ENCODE peak calls at places on chromosome 6, in nine cellular contexts. One of them, this sample, is unnamed.

GRCh38 chr6:43277643-43278523 is 20.2 kb upstream of the SLC22A7 start:
- DNase-seq in MM.1S: no peak
- DNase-seq in fibroblast of lung: no peak
- DNase-seq in PC-3: no peak
- DNase-seq in GM23338: no peak
- DNase-seq in OCI-LY7: no peak
- DNase-seq in neuronal stem cell: no peak
- DNase-seq in H1: no peak
- DNase-seq in IMR-90: peak; percentile 10
- DNase-seq in this sample: no peak

GRCh38 chr6:132995009-132995408 is 180.6 kb downstream of the RPS12 start:
- DNase-seq in MM.1S: no peak
- DNase-seq in fibroblast of lung: no peak
- DNase-seq in PC-3: no peak
- DNase-seq in GM23338: no peak
- DNase-seq in OCI-LY7: no peak
- DNase-seq in neuronal stem cell: no peak
- DNase-seq in H1: no peak
- DNase-seq in IMR-90: no peak
- DNase-seq in this sample: no peak

GRCh38 chr6:151536280-151536534 is 42.4 kb downstream of the CCDC170 start:
- DNase-seq in MM.1S: no peak
- DNase-seq in fibroblast of lung: no peak
- DNase-seq in PC-3: no peak
- DNase-seq in GM23338: no peak
- DNase-seq in OCI-LY7: no peak
- DNase-seq in neuronal stem cell: no peak
- DNase-seq in H1: no peak
- DNase-seq in IMR-90: no peak
- DNase-seq in this sample: no peak

GRCh38 chr6:151051164-151051563 is 185.7 kb downstream of the MTHFD1L start:
- DNase-seq in MM.1S: no peak
- DNase-seq in fibroblast of lung: no peak
- DNase-seq in PC-3: no peak
- DNase-seq in GM23338: no peak
- DNase-seq in OCI-LY7: no peak
- DNase-seq in neuronal stem cell: no peak
- DNase-seq in H1: no peak
- DNase-seq in IMR-90: no peak
- DNase-seq in this sample: no peak

GRCh38 chr6:11615214-11615602 is 77.7 kb downstream of the TMEM170B start:
- DNase-seq in MM.1S: no peak
- DNase-seq in fibroblast of lung: peak; percentile 52
- DNase-seq in PC-3: peak; percentile 71
- DNase-seq in GM23338: no peak
- DNase-seq in OCI-LY7: no peak
- DNase-seq in neuronal stem cell: no peak
- DNase-seq in H1: no peak
- DNase-seq in IMR-90: peak; percentile 86
- DNase-seq in this sample: peak; percentile 81

GRCh38 chr6:122007366-122007765 is 392.1 kb upstream of the HSF2 start:
- DNase-seq in MM.1S: no peak
- DNase-seq in fibroblast of lung: peak; percentile 30
- DNase-seq in PC-3: no peak
- DNase-seq in GM23338: peak; percentile 32
- DNase-seq in OCI-LY7: no peak
- DNase-seq in neuronal stem cell: no peak
- DNase-seq in H1: no peak
- DNase-seq in IMR-90: peak; percentile 43
- DNase-seq in this sample: no peak

GRCh38 chr6:21111399-21111725 is 482.2 kb upstream of the SOX4 start:
- DNase-seq in MM.1S: no peak
- DNase-seq in fibroblast of lung: no peak
- DNase-seq in PC-3: peak; percentile 92
- DNase-seq in GM23338: peak; percentile 37
- DNase-seq in OCI-LY7: no peak
- DNase-seq in neuronal stem cell: no peak
- DNase-seq in H1: no peak
- DNase-seq in IMR-90: peak; percentile 1
- DNase-seq in this sample: no peak

GRCh38 chr6:29424575-29424974 is 9.8 kb downstream of the OR12D1 start:
- DNase-seq in MM.1S: no peak
- DNase-seq in fibroblast of lung: no peak
- DNase-seq in PC-3: no peak
- DNase-seq in GM23338: no peak
- DNase-seq in OCI-LY7: no peak
- DNase-seq in neuronal stem cell: no peak
- DNase-seq in H1: no peak
- DNase-seq in IMR-90: no peak
- DNase-seq in this sample: no peak

GRCh38 chr6:87846446-87846845 is 144.4 kb upstream of the AKIRIN2 start:
- DNase-seq in MM.1S: no peak
- DNase-seq in fibroblast of lung: no peak
- DNase-seq in PC-3: peak; percentile 40
- DNase-seq in GM23338: no peak
- DNase-seq in OCI-LY7: no peak
- DNase-seq in neuronal stem cell: no peak
- DNase-seq in H1: no peak
- DNase-seq in IMR-90: no peak
- DNase-seq in this sample: no peak

GRCh38 chr6:11211235-11211634 is 21.2 kb downstream of the NEDD9 start:
- DNase-seq in MM.1S: no peak
- DNase-seq in fibroblast of lung: no peak
- DNase-seq in PC-3: no peak
- DNase-seq in GM23338: no peak
- DNase-seq in OCI-LY7: no peak
- DNase-seq in neuronal stem cell: no peak
- DNase-seq in H1: no peak
- DNase-seq in IMR-90: no peak
- DNase-seq in this sample: peak; percentile 53

GRCh38 chr6:28673800-28674671 is 148.4 kb downstream of the GPX5 start:
- DNase-seq in MM.1S: peak; percentile 24
- DNase-seq in fibroblast of lung: peak; percentile 78
- DNase-seq in PC-3: peak; percentile 92
- DNase-seq in GM23338: peak; percentile 84
- DNase-seq in OCI-LY7: no peak
- DNase-seq in neuronal stem cell: peak; percentile 75
- DNase-seq in H1: peak; percentile 91
- DNase-seq in IMR-90: peak; percentile 71
- DNase-seq in this sample: peak; percentile 35

GRCh38 chr6:107621216-107621940 is 131.5 kb downstream of the SOBP start:
- DNase-seq in MM.1S: no peak
- DNase-seq in fibroblast of lung: no peak
- DNase-seq in PC-3: no peak
- DNase-seq in GM23338: no peak
- DNase-seq in OCI-LY7: no peak
- DNase-seq in neuronal stem cell: no peak
- DNase-seq in H1: no peak
- DNase-seq in IMR-90: no peak
- DNase-seq in this sample: no peak

GRCh38 chr6:33177552-33178446 is 14.5 kb downstream of the COL11A2 start:
- DNase-seq in MM.1S: no peak
- DNase-seq in fibroblast of lung: no peak
- DNase-seq in PC-3: no peak
- DNase-seq in GM23338: no peak
- DNase-seq in OCI-LY7: no peak
- DNase-seq in neuronal stem cell: no peak
- DNase-seq in H1: no peak
- DNase-seq in IMR-90: no peak
- DNase-seq in this sample: no peak
- H2AFZ ChIP-seq in MM.1S: no peak overlapping the region
- H2AFZ ChIP-seq in fibroblast of lung: no peak overlapping the region
- H2AFZ ChIP-seq in PC-3: no peak overlapping the region
- H2AFZ ChIP-seq in GM23338: no peak overlapping the region
- H2AFZ ChIP-seq in OCI-LY7: no peak overlapping the region
- H2AFZ ChIP-seq in neuronal stem cell: no peak overlapping the region
- H2AFZ ChIP-seq in H1: no peak overlapping the region
- H2AFZ ChIP-seq in IMR-90: peak overlapping the region; percentile 51
- H2AFZ ChIP-seq in this sample: no peak overlapping the region

GRCh38 chr6:52538252-52538905 is 38.5 kb downstream of the TRAM2 start:
- DNase-seq in MM.1S: no peak
- DNase-seq in fibroblast of lung: no peak
- DNase-seq in PC-3: no peak
- DNase-seq in GM23338: no peak
- DNase-seq in OCI-LY7: no peak
- DNase-seq in neuronal stem cell: no peak
- DNase-seq in H1: no peak
- DNase-seq in IMR-90: no peak
- DNase-seq in this sample: no peak

GRCh38 chr6:52541135-52541534 is 35.7 kb downstream of the TRAM2 start:
- DNase-seq in MM.1S: no peak
- DNase-seq in fibroblast of lung: no peak
- DNase-seq in PC-3: no peak
- DNase-seq in GM23338: no peak
- DNase-seq in OCI-LY7: no peak
- DNase-seq in neuronal stem cell: no peak
- DNase-seq in H1: no peak
- DNase-seq in IMR-90: no peak
- DNase-seq in this sample: no peak

GRCh38 chr6:52540286-52540902 is 36.5 kb downstream of the TRAM2 start:
- DNase-seq in MM.1S: no peak
- DNase-seq in fibroblast of lung: no peak
- DNase-seq in PC-3: peak; percentile 30
- DNase-seq in GM23338: no peak
- DNase-seq in OCI-LY7: no peak
- DNase-seq in neuronal stem cell: no peak
- DNase-seq in H1: no peak
- DNase-seq in IMR-90: peak; percentile 42
- DNase-seq in this sample: peak; percentile 80

GRCh38 chr6:52538921-52539354 is 37.9 kb downstream of the TRAM2 start:
- DNase-seq in MM.1S: no peak
- DNase-seq in fibroblast of lung: no peak
- DNase-seq in PC-3: no peak
- DNase-seq in GM23338: no peak
- DNase-seq in OCI-LY7: no peak
- DNase-seq in neuronal stem cell: no peak
- DNase-seq in H1: no peak
- DNase-seq in IMR-90: peak; percentile 65
- DNase-seq in this sample: peak; percentile 67

DNA sequence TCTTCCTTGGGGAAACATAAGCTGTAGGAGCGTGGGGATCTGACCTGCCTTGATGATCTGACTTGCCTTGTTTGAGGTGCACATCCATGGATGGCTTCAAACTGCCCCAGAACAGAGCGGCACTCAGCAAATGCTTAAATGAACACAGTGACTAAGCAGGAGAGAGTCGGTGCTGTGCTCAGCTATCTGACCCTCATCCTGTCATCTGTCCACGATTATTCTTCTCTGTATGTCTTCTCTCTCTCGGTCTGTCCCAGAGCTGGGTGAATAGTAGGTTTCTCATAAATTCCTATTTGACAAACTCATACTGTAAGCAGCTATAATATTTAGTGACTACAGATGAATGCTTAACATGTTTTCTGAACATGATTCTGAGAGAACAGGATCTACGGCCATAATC is 37.3 kb downstream of the TRAM2 start:
- DNase-seq in MM.1S: no peak
- DNase-seq in fibroblast of lung: no peak
- DNase-seq in PC-3: peak; percentile 33
- DNase-seq in GM23338: no peak
- DNase-seq in OCI-LY7: no peak
- DNase-seq in neuronal stem cell: no peak
- DNase-seq in H1: no peak
- DNase-seq in IMR-90: peak; percentile 87
- DNase-seq in this sample: peak; percentile 82
- H3K36me3 ChIP-seq in MM.1S: peaks cover 8% of the 10 kb centered on the region
- H3K36me3 ChIP-seq in fibroblast of lung: peaks cover 8% of the 10 kb centered on the region
- H3K36me3 ChIP-seq in PC-3: peaks cover 7% of the 10 kb centered on the region
- H3K36me3 ChIP-seq in GM23338: no peaks in the 10 kb centered on the region
- H3K36me3 ChIP-seq in OCI-LY7: peaks cover 12% of the 10 kb centered on the region
- H3K36me3 ChIP-seq in neuronal stem cell: peaks cover 6% of the 10 kb centered on the region
- H3K36me3 ChIP-seq in H1: no peaks in the 10 kb centered on the region
- H3K36me3 ChIP-seq in IMR-90: peaks cover 19% of the 10 kb centered on the region
- H3K36me3 ChIP-seq in this sample: peaks cover 11% of the 10 kb centered on the region

GRCh38 chr6:157954150-157955117 is 27.2 kb upstream of the SYNJ2 start:
- DNase-seq in MM.1S: no peak
- DNase-seq in fibroblast of lung: peak; percentile 26
- DNase-seq in PC-3: peak; percentile 50
- DNase-seq in GM23338: peak; percentile 43
- DNase-seq in OCI-LY7: no peak
- DNase-seq in neuronal stem cell: no peak
- DNase-seq in H1: no peak
- DNase-seq in IMR-90: peak; percentile 26
- DNase-seq in this sample: no peak
- H2AFZ ChIP-seq in MM.1S: no peak overlapping the region
- H2AFZ ChIP-seq in fibroblast of lung: no peak overlapping the region
- H2AFZ ChIP-seq in PC-3: peak overlapping the region; percentile 81
- H2AFZ ChIP-seq in GM23338: peak overlapping the region; percentile 85
- H2AFZ ChIP-seq in OCI-LY7: no peak overlapping the region
- H2AFZ ChIP-seq in neuronal stem cell: peak overlapping the region; percentile 77
- H2AFZ ChIP-seq in H1: peak overlapping the region; percentile 71
- H2AFZ ChIP-seq in IMR-90: peak overlapping the region; percentile 26
- H2AFZ ChIP-seq in this sample: no peak overlapping the region

GRCh38 chr6:56509031-56509430 is 133.7 kb downstream of the DST start:
- DNase-seq in MM.1S: no peak
- DNase-seq in fibroblast of lung: no peak
- DNase-seq in PC-3: no peak
- DNase-seq in GM23338: no peak
- DNase-seq in OCI-LY7: no peak
- DNase-seq in neuronal stem cell: no peak
- DNase-seq in H1: no peak
- DNase-seq in IMR-90: no peak
- DNase-seq in this sample: peak; percentile 55
- H3K36me3 ChIP-seq in MM.1S: peaks cover 4% of the 10 kb centered on the region
- H3K36me3 ChIP-seq in fibroblast of lung: peaks cover 4% of the 10 kb centered on the region
- H3K36me3 ChIP-seq in PC-3: peaks cover 29% of the 10 kb centered on the region
- H3K36me3 ChIP-seq in GM23338: peaks cover 9% of the 10 kb centered on the region
- H3K36me3 ChIP-seq in OCI-LY7: no peaks in the 10 kb centered on the region
- H3K36me3 ChIP-seq in neuronal stem cell: peaks cover 83% of the 10 kb centered on the region
- H3K36me3 ChIP-seq in H1: peaks cover 16% of the 10 kb centered on the region
- H3K36me3 ChIP-seq in IMR-90: peaks cover 40% of the 10 kb centered on the region
- H3K36me3 ChIP-seq in this sample: peaks cover 56% of the 10 kb centered on the region

GRCh38 chr6:156396791-156397418 is 380.3 kb upstream of the ARID1B start:
- DNase-seq in MM.1S: no peak
- DNase-seq in fibroblast of lung: no peak
- DNase-seq in PC-3: no peak
- DNase-seq in GM23338: peak; percentile 63
- DNase-seq in OCI-LY7: peak; percentile 87
- DNase-seq in neuronal stem cell: no peak
- DNase-seq in H1: peak; percentile 63
- DNase-seq in IMR-90: no peak
- DNase-seq in this sample: no peak
- H2AFZ ChIP-seq in MM.1S: no peak overlapping the region
- H2AFZ ChIP-seq in fibroblast of lung: no peak overlapping the region
- H2AFZ ChIP-seq in PC-3: no peak overlapping the region
- H2AFZ ChIP-seq in GM23338: peak overlapping the region; percentile 90
- H2AFZ ChIP-seq in OCI-LY7: peak overlapping the region; percentile 70
- H2AFZ ChIP-seq in neuronal stem cell: peak overlapping the region; percentile 17
- H2AFZ ChIP-seq in H1: peak overlapping the region; percentile 87
- H2AFZ ChIP-seq in IMR-90: no peak overlapping the region
- H2AFZ ChIP-seq in this sample: no peak overlapping the region

This sample was measured in astrocyte.